ENCODE peak calls at places on chromosomes 11 and 22, in nine cellular contexts. One of them, this sample, is unnamed.

GRCh38 chr11:68684385-68685356 is at the start of gene GAL:
- DNase-seq in RWPE1: peak; percentile 39
- DNase-seq in cardiac fibroblast: no peak
- DNase-seq in Peyer's patch: peak; percentile 43
- DNase-seq in fibroblast of lung: no peak
- DNase-seq in tibial artery: no peak
- DNase-seq in GM12878: no peak
- DNase-seq in WTC11: peak; percentile 45
- DNase-seq in omental fat pad: no peak
- DNase-seq in this sample: no peak

GRCh38 chr11:118415051-118415738 is 13.8 kb downstream of the ATP5MG start:
- DNase-seq in RWPE1: no peak
- DNase-seq in cardiac fibroblast: no peak
- DNase-seq in Peyer's patch: no peak
- DNase-seq in fibroblast of lung: no peak
- DNase-seq in tibial artery: no peak
- DNase-seq in GM12878: no peak
- DNase-seq in WTC11: no peak
- DNase-seq in omental fat pad: no peak
- DNase-seq in this sample: no peak

GRCh38 chr11:102676086-102676485 is 29.5 kb downstream of the MMP27 start:
- DNase-seq in RWPE1: no peak
- DNase-seq in cardiac fibroblast: no peak
- DNase-seq in Peyer's patch: no peak
- DNase-seq in fibroblast of lung: no peak
- DNase-seq in tibial artery: no peak
- DNase-seq in GM12878: no peak
- DNase-seq in WTC11: no peak
- DNase-seq in omental fat pad: no peak
- DNase-seq in this sample: no peak

GRCh38 chr22:18110194-18110943 is at the start of gene TUBA8:
- DNase-seq in RWPE1: peak; percentile 19
- DNase-seq in cardiac fibroblast: peak; percentile 35
- DNase-seq in Peyer's patch: peak; percentile 59
- DNase-seq in fibroblast of lung: peak; percentile 20
- DNase-seq in tibial artery: peak; percentile 47
- DNase-seq in GM12878: no peak
- DNase-seq in WTC11: peak; percentile 66
- DNase-seq in omental fat pad: no peak
- DNase-seq in this sample: no peak

GRCh38 chr11:64688534-64688982 is 34.4 kb downstream of the NRXN2 start:
- DNase-seq in RWPE1: peak; percentile 68
- DNase-seq in cardiac fibroblast: peak; percentile 87
- DNase-seq in Peyer's patch: peak; percentile 94
- DNase-seq in fibroblast of lung: peak; percentile 85
- DNase-seq in tibial artery: peak; percentile 82
- DNase-seq in GM12878: peak; percentile 46
- DNase-seq in WTC11: peak; percentile 98
- DNase-seq in omental fat pad: peak; percentile 83
- DNase-seq in this sample: peak; percentile 85

GRCh38 chr11:36257351-36257750 is 31.9 kb downstream of the COMMD9 start:
- DNase-seq in RWPE1: no peak
- DNase-seq in cardiac fibroblast: peak; percentile 60
- DNase-seq in Peyer's patch: no peak
- DNase-seq in fibroblast of lung: peak; percentile 26
- DNase-seq in tibial artery: no peak
- DNase-seq in GM12878: no peak
- DNase-seq in WTC11: no peak
- DNase-seq in omental fat pad: no peak
- DNase-seq in this sample: no peak

GRCh38 chr11:109037856-109038780 is 373.2 kb downstream of the DDX10 start:
- DNase-seq in RWPE1: peak; percentile 22
- DNase-seq in cardiac fibroblast: peak; percentile 85
- DNase-seq in Peyer's patch: no peak
- DNase-seq in fibroblast of lung: peak; percentile 46
- DNase-seq in tibial artery: peak; percentile 23
- DNase-seq in GM12878: no peak
- DNase-seq in WTC11: no peak
- DNase-seq in omental fat pad: no peak
- DNase-seq in this sample: no peak

GRCh38 chr22:49948116-49948515 is 12.5 kb upstream of the PIM3 start:
- DNase-seq in RWPE1: no peak
- DNase-seq in cardiac fibroblast: no peak
- DNase-seq in Peyer's patch: no peak
- DNase-seq in fibroblast of lung: no peak
- DNase-seq in tibial artery: no peak
- DNase-seq in GM12878: no peak
- DNase-seq in WTC11: no peak
- DNase-seq in omental fat pad: no peak
- DNase-seq in this sample: no peak

GRCh38 chr22:36068776-36069344 is 40.2 kb upstream of the RBFOX2 start:
- DNase-seq in RWPE1: no peak
- DNase-seq in cardiac fibroblast: no peak
- DNase-seq in Peyer's patch: no peak
- DNase-seq in fibroblast of lung: no peak
- DNase-seq in tibial artery: no peak
- DNase-seq in GM12878: no peak
- DNase-seq in WTC11: no peak
- DNase-seq in omental fat pad: no peak
- DNase-seq in this sample: no peak

GRCh38 chr11:34155759-34156062 is 50.3 kb downstream of the NAT10 start:
- DNase-seq in RWPE1: no peak
- DNase-seq in cardiac fibroblast: no peak
- DNase-seq in Peyer's patch: no peak
- DNase-seq in fibroblast of lung: no peak
- DNase-seq in tibial artery: no peak
- DNase-seq in GM12878: no peak
- DNase-seq in WTC11: no peak
- DNase-seq in omental fat pad: no peak
- DNase-seq in this sample: no peak

GRCh38 chr11:112581747-112582146 is 321.1 kb upstream of the PLET1 start:
- DNase-seq in RWPE1: no peak
- DNase-seq in cardiac fibroblast: no peak
- DNase-seq in Peyer's patch: no peak
- DNase-seq in fibroblast of lung: no peak
- DNase-seq in tibial artery: no peak
- DNase-seq in GM12878: peak; percentile 68
- DNase-seq in WTC11: no peak
- DNase-seq in omental fat pad: no peak
- DNase-seq in this sample: no peak

GRCh38 chr11:131748146-131749050 is 378.0 kb downstream of the NTM start:
- DNase-seq in RWPE1: peak; percentile 41
- DNase-seq in cardiac fibroblast: peak; percentile 93
- DNase-seq in Peyer's patch: peak; percentile 63
- DNase-seq in fibroblast of lung: peak; percentile 77
- DNase-seq in tibial artery: peak; percentile 44
- DNase-seq in GM12878: no peak
- DNase-seq in WTC11: peak; percentile 74
- DNase-seq in omental fat pad: no peak
- DNase-seq in this sample: no peak

GRCh38 chr11:42249956-42250355 is 790.5 kb upstream of the LRRC4C start:
- DNase-seq in RWPE1: no peak
- DNase-seq in cardiac fibroblast: peak; percentile 48
- DNase-seq in Peyer's patch: no peak
- DNase-seq in fibroblast of lung: no peak
- DNase-seq in tibial artery: no peak
- DNase-seq in GM12878: no peak
- DNase-seq in WTC11: no peak
- DNase-seq in omental fat pad: no peak
- DNase-seq in this sample: no peak

GRCh38 chr11:23586188-23586587 is 725.9 kb upstream of the CCDC179 start:
- DNase-seq in RWPE1: no peak
- DNase-seq in cardiac fibroblast: no peak
- DNase-seq in Peyer's patch: no peak
- DNase-seq in fibroblast of lung: no peak
- DNase-seq in tibial artery: no peak
- DNase-seq in GM12878: no peak
- DNase-seq in WTC11: no peak
- DNase-seq in omental fat pad: no peak
- DNase-seq in this sample: no peak

GRCh38 chr11:67507891-67508485 is at the start of gene CDK2AP2:
- DNase-seq in RWPE1: peak; percentile 99
- DNase-seq in cardiac fibroblast: peak; percentile 100
- DNase-seq in Peyer's patch: peak; percentile 100
- DNase-seq in fibroblast of lung: peak; percentile 99
- DNase-seq in tibial artery: peak; percentile 99
- DNase-seq in GM12878: peak; percentile 99
- DNase-seq in WTC11: peak; percentile 100
- DNase-seq in omental fat pad: peak; percentile 98
- DNase-seq in this sample: peak; percentile 83

GRCh38 chr11:75565221-75565814 is 3.3 kb downstream of the SERPINH1 start:
- DNase-seq in RWPE1: no peak
- DNase-seq in cardiac fibroblast: peak; percentile 88
- DNase-seq in Peyer's patch: peak; percentile 67
- DNase-seq in fibroblast of lung: peak; percentile 67
- DNase-seq in tibial artery: peak; percentile 76
- DNase-seq in GM12878: no peak
- DNase-seq in WTC11: peak; percentile 48
- DNase-seq in omental fat pad: no peak
- DNase-seq in this sample: no peak

GRCh38 chr11:75567971-75568370 is 5.9 kb downstream of the SERPINH1 start:
- DNase-seq in RWPE1: no peak
- DNase-seq in cardiac fibroblast: no peak
- DNase-seq in Peyer's patch: no peak
- DNase-seq in fibroblast of lung: no peak
- DNase-seq in tibial artery: no peak
- DNase-seq in GM12878: no peak
- DNase-seq in WTC11: no peak
- DNase-seq in omental fat pad: no peak
- DNase-seq in this sample: no peak

GRCh38 chr11:75563978-75564552 is 2.0 kb downstream of the SERPINH1 start:
- DNase-seq in RWPE1: peak; percentile 71
- DNase-seq in cardiac fibroblast: peak; percentile 96
- DNase-seq in Peyer's patch: no peak
- DNase-seq in fibroblast of lung: peak; percentile 85
- DNase-seq in tibial artery: peak; percentile 66
- DNase-seq in GM12878: no peak
- DNase-seq in WTC11: peak; percentile 84
- DNase-seq in omental fat pad: no peak
- DNase-seq in this sample: no peak

GRCh38 chr11:75566763-75567279 is 4.8 kb downstream of the SERPINH1 start:
- DNase-seq in RWPE1: no peak
- DNase-seq in cardiac fibroblast: no peak
- DNase-seq in Peyer's patch: no peak
- DNase-seq in fibroblast of lung: no peak
- DNase-seq in tibial artery: no peak
- DNase-seq in GM12878: no peak
- DNase-seq in WTC11: no peak
- DNase-seq in omental fat pad: no peak
- DNase-seq in this sample: no peak

GRCh38 chr11:75565916-75566762 is 4.1 kb downstream of the SERPINH1 start:
- DNase-seq in RWPE1: no peak
- DNase-seq in cardiac fibroblast: no peak
- DNase-seq in Peyer's patch: no peak
- DNase-seq in fibroblast of lung: no peak
- DNase-seq in tibial artery: no peak
- DNase-seq in GM12878: no peak
- DNase-seq in WTC11: no peak
- DNase-seq in omental fat pad: no peak
- DNase-seq in this sample: no peak
- TF ChIP-seq CTCF in RWPE1: no peak
- TF ChIP-seq CTCF in cardiac fibroblast: no peak
- TF ChIP-seq CTCF in Peyer's patch: no peak
- TF ChIP-seq CTCF in fibroblast of lung: no peak
- TF ChIP-seq CTCF in tibial artery: no peak
- TF ChIP-seq CTCF in GM12878: no peak
- TF ChIP-seq CTCF in WTC11: no peak
- TF ChIP-seq CTCF in omental fat pad: no peak
- TF ChIP-seq CTCF in this sample: no peak

GRCh38 chr11:74020537-74020936 is 11.7 kb upstream of the UCP3 start:
- DNase-seq in RWPE1: no peak
- DNase-seq in cardiac fibroblast: no peak
- DNase-seq in Peyer's patch: no peak
- DNase-seq in fibroblast of lung: no peak
- DNase-seq in tibial artery: no peak
- DNase-seq in GM12878: peak; percentile 60
- DNase-seq in WTC11: no peak
- DNase-seq in omental fat pad: no peak
- DNase-seq in this sample: no peak

GRCh38 chr11:74019860-74020259 is 11.0 kb upstream of the UCP3 start:
- DNase-seq in RWPE1: no peak
- DNase-seq in cardiac fibroblast: no peak
- DNase-seq in Peyer's patch: no peak
- DNase-seq in fibroblast of lung: no peak
- DNase-seq in tibial artery: no peak
- DNase-seq in GM12878: peak; percentile 20
- DNase-seq in WTC11: no peak
- DNase-seq in omental fat pad: no peak
- DNase-seq in this sample: no peak

GRCh38 chr11:74019104-74019738 is 10.3 kb upstream of the UCP3 start:
- DNase-seq in RWPE1: no peak
- DNase-seq in cardiac fibroblast: no peak
- DNase-seq in Peyer's patch: no peak
- DNase-seq in fibroblast of lung: no peak
- DNase-seq in tibial artery: no peak
- DNase-seq in GM12878: no peak
- DNase-seq in WTC11: no peak
- DNase-seq in omental fat pad: no peak
- DNase-seq in this sample: no peak

GRCh38 chr11:74017631-74018030 is 8.7 kb upstream of the UCP3 start:
- DNase-seq in RWPE1: no peak
- DNase-seq in cardiac fibroblast: no peak
- DNase-seq in Peyer's patch: no peak
- DNase-seq in fibroblast of lung: no peak
- DNase-seq in tibial artery: no peak
- DNase-seq in GM12878: no peak
- DNase-seq in WTC11: no peak
- DNase-seq in omental fat pad: no peak
- DNase-seq in this sample: no peak

GRCh38 chr11:74018331-74019005 is 9.6 kb upstream of the UCP3 start:
- DNase-seq in RWPE1: no peak
- DNase-seq in cardiac fibroblast: peak; percentile 88
- DNase-seq in Peyer's patch: peak; percentile 93
- DNase-seq in fibroblast of lung: peak; percentile 97
- DNase-seq in tibial artery: peak; percentile 96
- DNase-seq in GM12878: no peak
- DNase-seq in WTC11: no peak
- DNase-seq in omental fat pad: peak; percentile 66
- DNase-seq in this sample: no peak
- TF ChIP-seq CTCF in RWPE1: no peak
- TF ChIP-seq CTCF in cardiac fibroblast: no peak
- TF ChIP-seq CTCF in Peyer's patch: no peak
- TF ChIP-seq CTCF in fibroblast of lung: no peak
- TF ChIP-seq CTCF in tibial artery: no peak
- TF ChIP-seq CTCF in GM12878: no peak
- TF ChIP-seq CTCF in WTC11: no peak
- TF ChIP-seq CTCF in omental fat pad: no peak
- TF ChIP-seq CTCF in this sample: no peak

GRCh38 chr22:26642465-26643367 is 14.7 kb upstream of the MIAT start:
- DNase-seq in RWPE1: no peak
- DNase-seq in cardiac fibroblast: peak; percentile 19
- DNase-seq in Peyer's patch: peak; percentile 83
- DNase-seq in fibroblast of lung: no peak
- DNase-seq in tibial artery: no peak
- DNase-seq in GM12878: no peak
- DNase-seq in WTC11: peak; percentile 47
- DNase-seq in omental fat pad: no peak
- DNase-seq in this sample: no peak
- TF ChIP-seq CTCF in RWPE1: no peak
- TF ChIP-seq CTCF in cardiac fibroblast: no peak
- TF ChIP-seq CTCF in Peyer's patch: peak; percentile 10
- TF ChIP-seq CTCF in fibroblast of lung: no peak
- TF ChIP-seq CTCF in tibial artery: no peak
- TF ChIP-seq CTCF in GM12878: peak; percentile 31
- TF ChIP-seq CTCF in WTC11: no peak
- TF ChIP-seq CTCF in omental fat pad: no peak
- TF ChIP-seq CTCF in this sample: no peak

GRCh38 chr11:66133216-66133775 is 63.2 kb downstream of the PACS1 start:
- DNase-seq in RWPE1: no peak
- DNase-seq in cardiac fibroblast: no peak
- DNase-seq in Peyer's patch: no peak
- DNase-seq in fibroblast of lung: no peak
- DNase-seq in tibial artery: no peak
- DNase-seq in GM12878: no peak
- DNase-seq in WTC11: no peak
- DNase-seq in omental fat pad: no peak
- DNase-seq in this sample: no peak
- TF ChIP-seq CTCF in RWPE1: no peak
- TF ChIP-seq CTCF in cardiac fibroblast: no peak
- TF ChIP-seq CTCF in Peyer's patch: no peak
- TF ChIP-seq CTCF in fibroblast of lung: no peak
- TF ChIP-seq CTCF in tibial artery: no peak
- TF ChIP-seq CTCF in GM12878: no peak
- TF ChIP-seq CTCF in WTC11: no peak
- TF ChIP-seq CTCF in omental fat pad: no peak
- TF ChIP-seq CTCF in this sample: no peak